ENCODE peak calls at places on chromosomes 4 and X, in five cellular contexts. Q is HFF-Myc, V is tibial nerve, M is testis, P is frontal cortex. N is an unnamed sample.

GRCh38 chr4:139403457-139403856 is 50.5 kb upstream of the RAB33B start:
- DNase-seq in Q (no peak), V (no peak), M (no peak), P (no peak), N (no peak)

GRCh38 chrX:98299785-98300184 is 1416.1 kb downstream of the RPA4 start:
- DNase-seq in Q (no peak), V (no peak), M (no peak), P (no peak), N (no peak)

GRCh38 chr4:112120021-112120420 is 25.2 kb upstream of the FAM241A start:
- DNase-seq in Q (no peak), V (no peak), M (no peak), P (no peak), N (no peak)

GRCh38 chr4:110005461-110006056 is 92.9 kb downstream of the EGF start:
- DNase-seq in Q (peak; percentile 54), V (no peak), M (no peak), P (peak; percentile 44), N (peak; percentile 48)

GRCh38 chr4:90002406-90003040 is 107.9 kb downstream of the MMRN1 start:
- DNase-seq in Q (no peak), V (no peak), M (no peak), P (no peak), N (no peak)

GRCh38 chr4:158450741-158451140 is 70.9 kb upstream of the RXFP1 start:
- DNase-seq in Q (no peak), V (no peak), M (no peak), P (no peak), N (no peak)

GRCh38 chr4:112515278-112516075 is 503 bp downstream of the NEUROG2 start:
- DNase-seq in Q (no peak), V (no peak), M (peak; percentile 30), P (peak; percentile 55), N (no peak)

GRCh38 chr4:150782921-150783320 is 201.0 kb downstream of the MAB21L2 start:
- DNase-seq in Q (no peak), V (no peak), M (no peak), P (no peak), N (no peak)

GRCh38 chr4:121370729-121371325 is 10.0 kb downstream of the QRFPR start:
- DNase-seq in Q (no peak), V (peak; percentile 45), M (peak; percentile 72), P (no peak), N (peak; percentile 12)

GRCh38 chrX:127305013-127305412 is 485.5 kb downstream of the PRR32 start:
- DNase-seq in Q (no peak), V (no peak), M (no peak), P (no peak), N (no peak)

GRCh38 chr4:99336553-99336952 is 15.4 kb upstream of the ADH1B start:
- DNase-seq in Q (no peak), V (no peak), M (no peak), P (no peak), N (no peak)

GRCh38 chr4:125704726-125705125 is 390.0 kb downstream of the FAT4 start:
- DNase-seq in Q (no peak), V (no peak), M (no peak), P (no peak), N (peak; percentile 19)

GRCh38 chr4:157221426-157221894 is 932 bp downstream of the GRIA2 start:
- DNase-seq in Q (no peak), V (no peak), M (no peak), P (peak; percentile 39), N (no peak)

GRCh38 chr4:173935622-173936405 is 347.7 kb downstream of the FBXO8 start:
- DNase-seq in Q (no peak), V (no peak), M (no peak), P (no peak), N (no peak)

GRCh38 chr4:155085843-155086530 is 122.4 kb upstream of the NPY2R start:
- DNase-seq in Q (no peak), V (no peak), M (no peak), P (no peak), N (no peak)

GRCh38 chrX:44071847-44072545 is 98.8 kb upstream of the NDP start:
- DNase-seq in Q (no peak), V (no peak), M (no peak), P (no peak), N (no peak)

GRCh38 chrX:54495814-54496516 is at the start of gene FGD1:
- DNase-seq in Q (no peak), V (peak; percentile 35), M (peak; percentile 65), P (peak; percentile 73), N (no peak)

GRCh38 chr4:142660728-142661127 is 185.4 kb downstream of the INPP4B start:
- DNase-seq in Q (no peak), V (no peak), M (peak; percentile 26), P (no peak), N (no peak)

GRCh38 chr4:47106561-47106960 is 75.2 kb downstream of the GABRB1 start:
- DNase-seq in Q (no peak), V (no peak), M (no peak), P (no peak), N (no peak)

GRCh38 chr4:125316781-125317525 is 2.2 kb downstream of the FAT4 start:
- DNase-seq in Q (no peak), V (no peak), M (peak; percentile 69), P (no peak), N (no peak)

GRCh38 chr4:125582302-125582701 is 267.5 kb downstream of the FAT4 start:
- DNase-seq in Q (peak; percentile 9), V (no peak), M (no peak), P (no peak), N (no peak)